ENCODE peak calls at places on chromosome 2, in ten cellular contexts. G, A, W, Y, I, Z, O, S, N and F are unnamed samples.

GRCh38 chr2:174522553-174522952 is 35.7 kb upstream of the GPR155 start:
- DNase-seq in G (no peak), A (peak), W (peak), Y (no peak), I (no peak), Z (no peak), O (no peak), S (no peak), N (no peak), F (no peak)

GRCh38 chr2:18311413-18311812 is 249.0 kb downstream of the RDH14 start:
- DNase-seq in G (no peak), A (peak), W (no peak), Y (no peak), I (peak), Z (no peak), O (no peak), S (no peak), N (no peak), F (no peak)

GRCh38 chr2:71974846-71975245 is 172.8 kb downstream of the CYP26B1 start:
- DNase-seq in G (no peak), A (peak), W (no peak), Y (no peak), I (peak), Z (no peak), O (no peak), S (no peak), N (no peak), F (no peak)

GRCh38 chr2:113103958-113104627 is 23.3 kb upstream of the IL1RN start:
- DNase-seq in G (no peak), A (no peak), W (no peak), Y (no peak), I (peak), Z (no peak), O (no peak), S (no peak), N (no peak), F (peak)

GRCh38 chr2:156110890-156111289 is 221.6 kb downstream of the NR4A2 start:
- DNase-seq in G (no peak), A (peak), W (peak), Y (no peak), I (no peak), Z (no peak), O (no peak), S (no peak), N (no peak), F (no peak)

GRCh38 chr2:43220229-43220981 is 6.0 kb downstream of the ZFP36L2 start:
- DNase-seq in G (no peak), A (peak), W (peak), Y (no peak), I (peak), Z (peak), O (no peak), S (no peak), N (no peak), F (peak)

GRCh38 chr2:144132357-144132756 is 387.6 kb downstream of the ZEB2 start:
- DNase-seq in G (peak), A (peak), W (no peak), Y (no peak), I (peak), Z (no peak), O (no peak), S (no peak), N (no peak), F (no peak)

GRCh38 chr2:101083613-101084012 is 67.6 kb downstream of the TBC1D8 start:
- DNase-seq in G (no peak), A (no peak), W (no peak), Y (no peak), I (no peak), Z (no peak), O (no peak), S (no peak), N (no peak), F (no peak)

GRCh38 chr2:74679615-74680014 is 25.6 kb downstream of the SEMA4F start:
- DNase-seq in G (no peak), A (no peak), W (no peak), Y (no peak), I (no peak), Z (no peak), O (no peak), S (no peak), N (no peak), F (no peak)

GRCh38 chr2:29611850-29612249 is 309.5 kb downstream of the ALK start:
- DNase-seq in G (no peak), A (peak), W (no peak), Y (no peak), I (no peak), Z (no peak), O (no peak), S (no peak), N (no peak), F (no peak)

GRCh38 chr2:121561617-121562268 is 31.1 kb downstream of the RNU4ATAC start:
- DNase-seq in G (peak), A (peak), W (no peak), Y (no peak), I (peak), Z (no peak), O (no peak), S (no peak), N (no peak), F (no peak)

GRCh38 chr2:80395251-80395650 is 90.7 kb upstream of the LRRTM1 start:
- DNase-seq in G (no peak), A (no peak), W (no peak), Y (no peak), I (no peak), Z (no peak), O (no peak), S (no peak), N (no peak), F (no peak)

GRCh38 chr2:43593241-43593640 is 2.6 kb downstream of the THADA start:
- DNase-seq in G (no peak), A (no peak), W (no peak), Y (no peak), I (no peak), Z (no peak), O (no peak), S (no peak), N (no peak), F (no peak)

GRCh38 chr2:127115471-127116199 is 8.7 kb upstream of the BIN1 start:
- DNase-seq in G (no peak), A (no peak), W (no peak), Y (no peak), I (no peak), Z (no peak), O (no peak), S (no peak), N (peak), F (no peak)

GRCh38 chr2:205947621-205948495 is 138.1 kb downstream of the INO80D start:
- DNase-seq in G (peak), A (peak), W (peak), Y (peak), I (peak), Z (peak), O (peak), S (peak), N (peak), F (peak)

GRCh38 chr2:191692502-191693115 is 14.7 kb downstream of the NABP1 start:
- DNase-seq in G (no peak), A (no peak), W (no peak), Y (no peak), I (no peak), Z (no peak), O (no peak), S (no peak), N (no peak), F (no peak)

GRCh38 chr2:241482556-241482955 is 25.8 kb downstream of the STK25 start:
- DNase-seq in G (no peak), A (no peak), W (no peak), Y (no peak), I (no peak), Z (no peak), O (no peak), S (no peak), N (no peak), F (no peak)

GRCh38 chr2:222733846-222734689 is 62.6 kb downstream of the MOGAT1 start:
- DNase-seq in G (no peak), A (no peak), W (no peak), Y (peak), I (no peak), Z (peak), O (no peak), S (peak), N (no peak), F (no peak)

GRCh38 chr2:18889565-18890332 is 300.4 kb upstream of the NT5C1B start:
- DNase-seq in G (no peak), A (no peak), W (no peak), Y (no peak), I (no peak), Z (no peak), O (no peak), S (no peak), N (no peak), F (no peak)

GRCh38 chr2:10370390-10370789 is 67.7 kb downstream of the HPCAL1 start:
- DNase-seq in G (no peak), A (no peak), W (no peak), Y (no peak), I (no peak), Z (no peak), O (no peak), S (no peak), N (no peak), F (no peak)

GRCh38 chr2:10369269-10370255 is 66.9 kb downstream of the HPCAL1 start:
- DNase-seq in G (no peak), A (no peak), W (no peak), Y (no peak), I (no peak), Z (no peak), O (no peak), S (no peak), N (no peak), F (no peak)

GRCh38 chr2:10366601-10367270 is 64.0 kb downstream of the HPCAL1 start:
- DNase-seq in G (no peak), A (no peak), W (no peak), Y (no peak), I (no peak), Z (no peak), O (no peak), S (no peak), N (no peak), F (no peak)

GRCh38 chr2:10367472-10368439 is 65.1 kb downstream of the HPCAL1 start:
- DNase-seq in G (no peak), A (no peak), W (no peak), Y (no peak), I (no peak), Z (no peak), O (no peak), S (no peak), N (no peak), F (no peak)

DNA sequence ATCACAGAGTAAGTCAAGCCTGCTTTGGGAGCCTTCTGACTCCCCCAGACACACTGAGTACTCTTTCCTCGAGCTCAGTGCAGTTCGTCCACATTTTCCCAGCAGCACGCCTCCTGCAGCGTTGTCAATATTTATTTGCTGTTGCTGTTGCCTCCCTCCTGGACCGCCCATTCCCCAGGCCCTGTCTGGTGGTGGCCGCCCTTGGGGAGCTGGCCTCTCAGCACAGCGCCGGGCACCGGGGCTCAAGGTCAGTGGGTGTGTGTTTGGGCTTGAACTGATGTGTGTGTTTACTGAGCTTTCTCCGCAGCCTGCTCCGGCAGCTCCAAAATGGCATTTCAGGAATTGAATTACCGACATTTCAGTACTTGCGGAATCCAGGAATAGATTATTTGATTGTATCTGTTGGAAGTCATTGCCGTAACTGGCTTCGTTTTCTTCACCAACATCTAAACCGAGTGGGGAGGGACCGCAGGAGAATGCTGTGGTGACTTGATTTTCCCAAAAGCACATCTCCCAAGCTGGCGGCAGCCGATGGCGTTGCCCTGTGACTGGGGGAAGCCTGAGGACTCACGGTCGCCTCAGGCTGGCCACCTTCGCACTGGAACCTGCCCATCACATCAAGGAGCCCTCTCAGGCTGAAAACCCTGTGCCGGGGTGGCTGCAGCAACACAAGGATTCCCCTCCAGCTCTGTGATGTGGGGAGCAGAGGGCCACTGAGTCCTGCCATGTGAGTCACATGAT is 66.0 kb downstream of the HPCAL1 start:
- DNase-seq in G (no peak), A (no peak), W (no peak), Y (no peak), I (no peak), Z (no peak), O (no peak), S (no peak), N (no peak), F (no peak)
- H3K27ac ChIP-seq in G (peak), A (no peak), W (no peak), Y (no peak), I (no peak), Z (no peak), O (no peak), S (no peak), N (no peak), F (no peak)

DNA sequence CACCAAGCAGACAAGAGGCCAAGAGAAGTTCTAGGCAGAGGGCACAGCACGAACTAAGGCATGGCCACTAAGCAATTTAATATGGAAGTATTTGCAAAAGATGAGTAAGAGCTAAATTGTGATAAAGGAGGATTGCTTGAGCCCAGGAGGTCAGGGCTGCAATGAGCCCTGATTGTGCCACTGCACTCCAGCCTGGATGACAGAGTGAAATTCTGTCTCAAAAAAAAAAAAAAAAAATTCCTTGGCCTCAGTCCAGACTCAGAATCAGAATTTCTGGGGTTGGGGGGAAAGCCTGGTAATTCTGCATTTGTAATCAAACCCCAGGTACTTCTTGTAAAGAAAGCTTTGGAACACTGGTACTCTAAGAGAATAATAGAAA is 46.8 kb upstream of the RTN4 start:
- DNase-seq in G (no peak), A (no peak), W (no peak), Y (no peak), I (no peak), Z (no peak), O (no peak), S (no peak), N (no peak), F (no peak)
- H3K27ac ChIP-seq in G (peak), A (no peak), W (no peak), Y (peak), I (no peak), Z (peak), O (no peak), S (no peak), N (no peak), F (peak)

GRCh38 chr2:15300645-15301573 is 260.2 kb downstream of the NBAS start:
- DNase-seq in G (no peak), A (no peak), W (no peak), Y (no peak), I (no peak), Z (no peak), O (no peak), S (no peak), N (no peak), F (peak)

GRCh38 chr2:15298769-15299168 is 262.4 kb downstream of the NBAS start:
- DNase-seq in G (peak), A (no peak), W (no peak), Y (no peak), I (peak), Z (no peak), O (no peak), S (no peak), N (no peak), F (no peak)

GRCh38 chr2:15303874-15304273 is 257.3 kb downstream of the NBAS start:
- DNase-seq in G (no peak), A (no peak), W (no peak), Y (no peak), I (no peak), Z (no peak), O (no peak), S (no peak), N (no peak), F (no peak)

GRCh38 chr2:15299904-15300528 is 261.1 kb downstream of the NBAS start:
- DNase-seq in G (no peak), A (no peak), W (no peak), Y (no peak), I (no peak), Z (no peak), O (no peak), S (no peak), N (no peak), F (no peak)

DNA sequence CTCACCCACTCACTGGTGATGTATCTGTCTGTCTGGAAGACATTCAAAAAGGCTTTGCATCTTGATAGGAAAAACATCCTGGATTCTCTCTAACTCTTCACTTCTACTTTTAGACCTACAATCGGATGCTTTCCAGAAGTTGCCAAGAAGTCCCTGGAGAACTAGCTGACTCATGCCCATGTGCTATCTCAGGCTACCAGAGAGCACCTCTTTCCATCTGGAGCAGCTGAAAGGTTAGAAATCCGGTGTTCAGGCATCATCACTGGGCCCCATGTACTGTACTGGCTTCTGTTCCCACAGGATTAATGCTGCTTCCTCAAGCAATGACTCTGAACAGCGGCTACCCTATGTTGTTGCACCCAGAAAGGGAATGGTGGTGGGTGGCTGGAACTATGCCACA is 259.0 kb downstream of the NBAS start:
- DNase-seq in G (no peak), A (no peak), W (no peak), Y (no peak), I (peak), Z (no peak), O (no peak), S (no peak), N (no peak), F (peak)
- H3K27ac ChIP-seq in G (no peak), A (no peak), W (no peak), Y (no peak), I (no peak), Z (no peak), O (no peak), S (no peak), N (no peak), F (no peak)

DNA sequence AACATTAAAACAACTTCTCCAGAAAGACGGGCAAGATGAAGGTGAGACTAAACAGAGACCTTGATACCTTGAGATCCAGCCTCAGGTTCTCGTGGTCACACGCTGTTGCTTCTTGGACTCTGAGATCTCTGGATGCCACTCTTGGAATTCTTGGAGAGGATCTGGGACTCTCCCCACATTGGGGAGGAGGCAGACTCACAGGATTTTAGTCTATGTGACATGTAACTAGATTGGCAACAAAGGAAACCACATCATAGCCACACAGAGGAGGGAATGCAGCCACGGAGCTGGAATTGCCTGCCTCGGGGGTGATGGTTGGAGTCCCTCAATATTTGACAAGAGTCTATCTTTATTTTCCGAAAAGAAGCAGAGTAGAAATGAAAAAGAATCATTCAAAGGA is 78.8 kb upstream of the IGFBP5 start:
- DNase-seq in G (no peak), A (no peak), W (no peak), Y (no peak), I (peak), Z (no peak), O (no peak), S (no peak), N (no peak), F (no peak)
- H3K27ac ChIP-seq in G (no peak), A (no peak), W (no peak), Y (peak), I (peak), Z (peak), O (no peak), S (peak), N (no peak), F (no peak)

DNA sequence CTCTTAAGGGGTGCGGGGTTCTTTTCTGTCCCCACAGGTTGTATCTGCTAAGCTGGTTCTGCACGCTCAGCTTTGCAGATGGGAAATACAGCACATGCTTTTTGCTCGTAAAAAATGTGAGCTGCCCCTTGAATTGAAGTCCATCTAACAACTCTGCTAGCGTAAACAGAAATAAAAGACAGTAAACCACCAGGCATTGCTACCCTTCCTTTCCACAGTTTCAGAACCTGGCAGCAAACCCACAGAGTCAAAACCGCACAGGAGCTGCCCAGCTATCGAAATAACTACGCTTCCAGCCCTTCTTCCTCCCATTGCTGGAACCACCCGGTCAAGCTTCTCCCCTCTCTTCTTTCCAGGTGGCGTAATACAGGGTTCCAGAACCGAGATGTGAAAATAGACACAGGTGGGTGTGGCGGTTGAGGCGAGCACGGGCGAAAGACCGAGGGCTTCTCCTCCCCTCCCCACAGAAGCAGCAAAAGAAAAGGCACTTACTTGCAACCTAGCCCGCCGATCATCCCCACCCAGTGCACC is 474 bp downstream of the SCN9A start:
- DNase-seq in G (peak), A (peak), W (no peak), Y (no peak), I (peak), Z (no peak), O (no peak), S (no peak), N (no peak), F (no peak)
- H3K27ac ChIP-seq in G (no peak), A (no peak), W (no peak), Y (peak), I (no peak), Z (no peak), O (no peak), S (no peak), N (no peak), F (no peak)